ENCODE peak calls at places on chromosome 5, in six cellular contexts. W, S, U, N, F and J are unnamed samples.

GRCh38 chr5:90135979-90136378 is 273.6 kb downstream of the CETN3 start:
- DNase-seq in W (peak), S (no peak), U (peak), N (no peak), F (no peak), J (no peak)

GRCh38 chr5:100726116-100726515 is 177.0 kb downstream of the ST8SIA4 start:
- DNase-seq in W (no peak), S (no peak), U (no peak), N (no peak), F (no peak), J (no peak)

GRCh38 chr5:75239681-75240080 is 3.0 kb upstream of the ANKRD31 start:
- DNase-seq in W (no peak), S (no peak), U (no peak), N (no peak), F (no peak), J (peak)

GRCh38 chr5:133384903-133385302 is 227.4 kb downstream of the FSTL4 start:
- DNase-seq in W (no peak), S (no peak), U (no peak), N (no peak), F (no peak), J (no peak)

GRCh38 chr5:135670588-135670987 is 91.8 kb upstream of the CXCL14 start:
- DNase-seq in W (no peak), S (no peak), U (no peak), N (no peak), F (no peak), J (no peak)

GRCh38 chr5:14534773-14535172 is 46.8 kb upstream of the OTULINL start:
- DNase-seq in W (peak), S (no peak), U (no peak), N (no peak), F (no peak), J (no peak)

GRCh38 chr5:40733439-40733838 is 22.3 kb downstream of the TTC33 start:
- DNase-seq in W (no peak), S (no peak), U (no peak), N (no peak), F (no peak), J (no peak)

GRCh38 chr5:139654875-139655491 is 6.8 kb downstream of the CXXC5 start:
- DNase-seq in W (no peak), S (no peak), U (no peak), N (no peak), F (no peak), J (no peak)

GRCh38 chr5:39547548-39548154 is 122.9 kb upstream of the DAB2 start:
- DNase-seq in W (peak), S (peak), U (peak), N (no peak), F (no peak), J (peak)

GRCh38 chr5:9358961-9359686 is 186.8 kb downstream of the SEMA5A start:
- DNase-seq in W (no peak), S (peak), U (no peak), N (no peak), F (no peak), J (peak)

GRCh38 chr5:150286820-150287219 is 2.8 kb downstream of the CAMK2A start:
- DNase-seq in W (no peak), S (no peak), U (peak), N (no peak), F (no peak), J (no peak)

GRCh38 chr5:168274416-168274815 is 17.0 kb upstream of the WWC1 start:
- DNase-seq in W (no peak), S (no peak), U (no peak), N (no peak), F (no peak), J (no peak)

GRCh38 chr5:145072880-145073279 is 762.3 kb downstream of the PRELID2 start:
- DNase-seq in W (peak), S (no peak), U (peak), N (no peak), F (no peak), J (no peak)